ENCODE peak calls at places on chromosomes 4 and X, in nine cellular contexts. B is mesendoderm, M is endothelial cell of umbilical vein, G is PC-3, W is fibroblast of lung, N is HepG2, K is astrocyte, V is GM23248, P is DND-41. L is an unnamed sample. For H3K4me1, the result is how much of the 10 kb centered on the place peaks cover.

GRCh38 chrX:107769581-107770317 is 5.8 kb downstream of the TSC22D3 start:
- DNase-seq in B (no peak), M (no peak), G (no peak), W (no peak), N (no peak), K (no peak), V (no peak), P (no peak), L (no peak)

GRCh38 chr4:3059090-3059428 is 15.3 kb downstream of the HTT-AS start:
- DNase-seq in B (no peak), M (no peak), G (no peak), W (no peak), N (no peak), K (no peak), V (no peak), P (no peak), L (no peak)

GRCh38 chr4:25069014-25069413 is 38.3 kb upstream of the LGI2 start:
- DNase-seq in B (peak), M (no peak), G (peak), W (no peak), N (peak), K (no peak), V (no peak), P (no peak), L (no peak)

GRCh38 chrX:50117477-50117876 is 83.3 kb downstream of the AKAP4 start:
- DNase-seq in B (peak), M (peak), G (peak), W (no peak), N (no peak), K (no peak), V (no peak), P (no peak), L (no peak)

GRCh38 chr4:136186650-136187049 is 1345.6 kb downstream of the PCDH18 start:
- DNase-seq in B (no peak), M (no peak), G (no peak), W (no peak), N (no peak), K (no peak), V (no peak), P (no peak), L (no peak)

GRCh38 chr4:117965608-117966007 is 68.7 kb upstream of the NDST3 start:
- DNase-seq in B (no peak), M (no peak), G (no peak), W (no peak), N (no peak), K (no peak), V (no peak), P (no peak), L (no peak)

GRCh38 chr4:151798678-151799416 is 38.0 kb upstream of the GATB start:
- DNase-seq in B (peak), M (no peak), G (no peak), W (no peak), N (no peak), K (no peak), V (peak), P (no peak), L (no peak)

GRCh38 chr4:108473163-108473720 is 147.1 kb upstream of the RPL34 start:
- DNase-seq in B (no peak), M (no peak), G (no peak), W (peak), N (no peak), K (no peak), V (no peak), P (no peak), L (no peak)

GRCh38 chrX:39766882-39767281 is 330.9 kb downstream of the BCOR start:
- DNase-seq in B (no peak), M (no peak), G (no peak), W (no peak), N (no peak), K (peak), V (no peak), P (no peak), L (no peak)

GRCh38 chrX:106780259-106780658 is 22.2 kb upstream of the TBC1D8B start:
- DNase-seq in B (no peak), M (no peak), G (no peak), W (no peak), N (no peak), K (peak), V (peak), P (no peak), L (no peak)

GRCh38 chr4:184444953-184445309 is 29.4 kb downstream of the IRF2 start:
- DNase-seq in B (no peak), M (no peak), G (no peak), W (no peak), N (no peak), K (no peak), V (no peak), P (no peak), L (no peak)

GRCh38 chr4:37685211-37685725 is 908 bp downstream of the RELL1 start:
- DNase-seq in B (peak), M (peak), G (no peak), W (peak), N (no peak), K (peak), V (peak), P (peak), L (no peak)

GRCh38 chrX:55008571-55009358 is 8.6 kb downstream of the APEX2 start:
- DNase-seq in B (no peak), M (peak), G (peak), W (no peak), N (no peak), K (peak), V (peak), P (no peak), L (no peak)

GRCh38 chr4:6888506-6889071 is 21.0 kb upstream of the TBC1D14 start:
- DNase-seq in B (no peak), M (no peak), G (no peak), W (no peak), N (no peak), K (no peak), V (no peak), P (no peak), L (no peak)

GRCh38 chr4:185210102-185210981 is 944 bp downstream of the SNX25 start:
- DNase-seq in B (peak), M (peak), G (peak), W (peak), N (peak), K (peak), V (peak), P (no peak), L (no peak)

GRCh38 chr4:83207497-83208105 is 77.0 kb downstream of the COQ2 start:
- DNase-seq in B (peak), M (peak), G (peak), W (peak), N (no peak), K (peak), V (peak), P (no peak), L (peak)

DNA sequence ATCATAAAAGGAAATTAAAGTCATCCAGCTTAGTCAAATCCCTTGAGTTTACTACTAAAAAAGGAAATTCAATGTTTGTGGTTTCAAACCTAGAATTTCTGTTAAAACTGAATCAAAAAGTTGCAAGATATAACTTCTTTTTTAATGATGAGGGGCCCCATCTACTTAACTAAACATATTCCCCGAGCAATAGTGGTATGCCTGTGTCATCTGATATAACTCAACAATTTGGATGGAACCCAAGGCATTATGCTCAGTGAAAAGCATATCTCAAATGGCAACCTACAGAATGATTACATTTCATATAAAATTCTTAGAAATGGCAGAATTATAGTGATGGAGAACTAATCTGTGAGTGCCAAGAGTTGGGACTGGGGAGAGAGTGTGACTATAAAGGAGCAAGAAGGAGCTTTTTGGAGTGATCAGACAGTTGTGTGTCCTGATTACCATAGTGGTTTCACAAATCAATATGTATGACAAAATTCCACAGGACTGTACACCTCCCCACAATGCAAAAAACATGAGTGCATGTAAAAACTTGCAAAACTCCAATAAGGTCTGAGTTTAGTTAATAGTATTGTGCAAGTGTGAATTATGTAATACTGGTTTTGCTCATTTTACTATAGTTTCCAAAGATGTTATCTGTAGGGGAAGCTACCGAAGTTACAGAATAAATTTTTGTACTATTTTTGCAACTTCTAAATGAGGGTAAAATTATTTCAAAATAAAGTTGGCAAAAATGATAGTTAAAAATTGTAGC is 323.2 kb downstream of the ARHGAP24 start:
- DNase-seq in B (no peak), M (no peak), G (no peak), W (no peak), N (no peak), K (no peak), V (peak), P (no peak), L (no peak)
- H3K9ac ChIP-seq in B (no peak), M (no peak), G (no peak), W (no peak), N (no peak), K (no peak), V (peak), P (no peak), L (no peak)

GRCh38 chr4:17809667-17810066 is 890 bp downstream of the DCAF16 start:
- DNase-seq in B (no peak), M (peak), G (no peak), W (no peak), N (peak), K (no peak), V (peak), P (peak), L (no peak)
- H3K4me1 ChIP-seq in B (under half), M (under half), G (under half), W (under half), N (under half), K (under half), V (half or more), P (half or more), L (under half)

DNA sequence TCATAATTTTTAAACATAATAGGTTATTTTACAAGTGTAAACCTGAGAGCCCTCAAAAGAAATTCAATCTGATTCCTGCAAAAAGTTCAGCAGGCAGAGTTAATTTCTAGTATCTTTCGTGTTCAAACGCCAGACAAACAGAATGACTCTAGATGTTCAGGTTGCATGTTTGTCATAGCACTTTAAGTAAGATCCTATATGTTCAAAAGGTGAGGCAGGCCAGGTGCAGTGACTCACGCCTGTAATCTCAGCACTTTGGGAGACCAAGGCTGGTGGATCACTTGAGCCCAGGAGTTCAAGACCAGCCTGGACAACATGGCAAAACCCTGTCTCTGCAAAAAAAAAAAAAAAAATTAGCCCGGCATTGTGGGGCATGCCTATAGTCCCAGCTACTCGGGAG is 1.1 kb upstream of the RASSF6 start:
- DNase-seq in B (no peak), M (no peak), G (peak), W (no peak), N (no peak), K (no peak), V (no peak), P (no peak), L (no peak)
- H3K4me3 ChIP-seq in B (no peak), M (no peak), G (peak), W (no peak), N (no peak), K (no peak), V (no peak), P (no peak), L (no peak)

GRCh38 chrX:19195243-19195610 is 73.0 kb upstream of the ADGRG2 start:
- DNase-seq in B (no peak), M (no peak), G (no peak), W (no peak), N (no peak), K (no peak), V (no peak), P (no peak), L (no peak)

GRCh38 chrX:19190902-19191301 is 68.6 kb upstream of the ADGRG2 start:
- DNase-seq in B (no peak), M (no peak), G (no peak), W (no peak), N (no peak), K (no peak), V (no peak), P (no peak), L (no peak)

GRCh38 chrX:19198448-19198847 is 76.2 kb upstream of the ADGRG2 start:
- DNase-seq in B (no peak), M (no peak), G (no peak), W (no peak), N (no peak), K (peak), V (no peak), P (no peak), L (no peak)

GRCh38 chrX:19194285-19195242 is 72.3 kb upstream of the ADGRG2 start:
- DNase-seq in B (no peak), M (no peak), G (peak), W (no peak), N (no peak), K (no peak), V (no peak), P (no peak), L (no peak)

GRCh38 chrX:19193584-19193983 is 71.3 kb upstream of the ADGRG2 start:
- DNase-seq in B (peak), M (no peak), G (no peak), W (no peak), N (peak), K (no peak), V (no peak), P (no peak), L (no peak)
- H3K9ac ChIP-seq in B (no peak), M (no peak), G (no peak), W (no peak), N (no peak), K (no peak), V (no peak), P (no peak), L (no peak)